ENCODE peak calls at places on chromosome 18, in nine cellular contexts. L is right lobe of liver, E is heart left ventricle, I is lower lobe of right lung, B is IMR-90, N is aorta, P is heart right ventricle, W is upper lobe of right lung, J is body of pancreas. M is an unnamed sample.
A peak's percentile ranks its signal among the peaks of the same experiment; 100 is the strongest.

GRCh38 chr18:74562775-74563174 is 28.5 kb downstream of the CNDP1 start:
- ATAC-seq in L (no peak), J (no peak), B (no peak), E (peak; percentile 31), P (no peak), W (no peak), N (no peak), I (no peak), M (no peak)

GRCh38 chr18:25544872-25545271 is 192.9 kb upstream of the ZNF521 start:
- ATAC-seq in W (peak; percentile 48), L (no peak), N (no peak), J (no peak), E (no peak), I (no peak), B (no peak), P (no peak), M (no peak)

GRCh38 chr18:7789853-7790552 is 222.9 kb downstream of the PTPRM start:
- ATAC-seq in P (peak; percentile 50), B (peak; percentile 81), E (peak; percentile 43), L (peak; percentile 69), W (peak; percentile 89), I (peak; percentile 75), J (peak; percentile 71), N (no peak), M (no peak)

GRCh38 chr18:79965119-79965902 is 868 bp downstream of the HSBP1L1 start:
- ATAC-seq in W (peak; percentile 57), N (peak; percentile 24), B (peak; percentile 66), I (peak; percentile 68), E (peak; percentile 38), P (peak; percentile 51), J (peak; percentile 77), L (peak; percentile 67), M (peak; percentile 54)

GRCh38 chr18:32881009-32881408 is 108.2 kb upstream of the KLHL14 start:
- ATAC-seq in B (no peak), P (no peak), N (no peak), J (no peak), E (no peak), I (no peak), W (no peak), L (no peak), M (no peak)

GRCh38 chr18:51397347-51397962 is 200.0 kb upstream of the MEX3C start:
- ATAC-seq in N (no peak), P (no peak), L (no peak), I (no peak), E (no peak), W (no peak), J (no peak), B (no peak), M (no peak)

GRCh38 chr18:41532344-41533086 is 422.5 kb upstream of the PIK3C3 start:
- ATAC-seq in N (no peak), L (no peak), J (no peak), B (peak; percentile 37), P (no peak), I (no peak), W (no peak), E (no peak), M (no peak)

GRCh38 chr18:32078845-32079244 is 12.8 kb upstream of the RNF138 start:
- ATAC-seq in E (no peak), P (no peak), B (no peak), L (no peak), J (no peak), I (no peak), W (no peak), N (no peak), M (no peak)

GRCh38 chr18:63477972-63478371 is 1.2 kb downstream of the SERPINB5 start:
- ATAC-seq in J (no peak), P (no peak), I (no peak), W (no peak), N (no peak), E (no peak), B (no peak), L (no peak), M (no peak)

GRCh38 chr18:63480892-63481291 is 4.1 kb downstream of the SERPINB5 start:
- ATAC-seq in L (peak; percentile 38), E (no peak), P (no peak), W (no peak), N (no peak), J (no peak), I (no peak), B (no peak), M (no peak)

GRCh38 chr18:63480476-63480875 is 3.7 kb downstream of the SERPINB5 start:
- ATAC-seq in E (no peak), N (no peak), L (peak; percentile 96), I (no peak), W (no peak), B (no peak), J (no peak), P (no peak), M (no peak)

GRCh38 chr18:63479826-63480225 is 3.1 kb downstream of the SERPINB5 start:
- ATAC-seq in W (no peak), E (no peak), N (no peak), B (no peak), L (no peak), P (no peak), J (no peak), I (no peak), M (no peak)

GRCh38 chr18:63476666-63477065 is at the start of gene SERPINB5:
- ATAC-seq in J (no peak), E (no peak), W (peak; percentile 47), N (no peak), B (no peak), L (no peak), I (peak; percentile 66), P (no peak), M (no peak)
- H3K4me3 ChIP-seq in J (no peak within 1 kb of the TSS), E (no peak within 1 kb of the TSS), W (no peak within 1 kb of the TSS), N (no peak within 1 kb of the TSS), B (no peak within 1 kb of the TSS), L (no peak within 1 kb of the TSS), I (no peak within 1 kb of the TSS), P (no peak within 1 kb of the TSS), M (no peak within 1 kb of the TSS)

GRCh38 chr18:12064086-12064763 is 29.4 kb upstream of the ANKRD62 start:
- ATAC-seq in J (no peak), P (no peak), W (no peak), E (peak; percentile 31), L (no peak), I (peak; percentile 15), N (no peak), B (no peak), M (no peak)

GRCh38 chr18:12059334-12060181 is 34.1 kb upstream of the ANKRD62 start:
- ATAC-seq in J (no peak), P (no peak), I (no peak), N (no peak), L (no peak), W (peak; percentile 6), E (peak; percentile 25), B (peak; percentile 46), M (no peak)

GRCh38 chr18:12060182-12060870 is 33.3 kb upstream of the ANKRD62 start:
- ATAC-seq in P (no peak), E (no peak), B (peak; percentile 36), W (no peak), N (peak; percentile 23), L (no peak), I (no peak), J (no peak), M (no peak)

GRCh38 chr18:12061685-12062084 is 32.0 kb upstream of the ANKRD62 start:
- ATAC-seq in E (no peak), B (no peak), N (no peak), L (no peak), W (no peak), P (no peak), J (no peak), I (no peak), M (no peak)

DNA sequence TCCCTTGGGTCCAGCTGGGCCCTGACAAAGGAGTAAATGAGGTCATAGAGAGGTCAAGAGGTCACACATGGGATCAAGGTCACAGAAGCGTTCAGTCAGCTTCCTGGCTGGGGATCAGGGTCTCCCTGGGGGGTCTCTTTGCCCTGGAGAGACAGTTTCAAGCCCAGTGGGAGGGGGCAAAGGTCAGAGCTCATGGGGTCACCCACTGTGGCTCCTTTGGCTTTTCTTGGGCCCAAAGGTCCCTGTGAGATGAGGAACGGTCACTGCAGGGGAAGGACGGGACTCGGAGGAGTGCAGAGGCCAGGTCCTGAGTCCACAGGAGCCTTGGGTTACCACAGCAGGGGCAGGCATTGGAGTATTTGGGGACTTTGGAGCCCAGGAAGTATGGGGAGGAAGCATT is 30.7 kb upstream of the ANKRD62 start:
- ATAC-seq in L (no peak), I (no peak), N (no peak), J (no peak), W (no peak), P (no peak), B (no peak), E (no peak), M (no peak)
- H3K4me1 ChIP-seq in L (no peaks in the 10 kb centered on the region), I (no peaks in the 10 kb centered on the region), N (no peaks in the 10 kb centered on the region), J (no peaks in the 10 kb centered on the region), W (no peaks in the 10 kb centered on the region), P (no peaks in the 10 kb centered on the region), B (no peaks in the 10 kb centered on the region), E (no peaks in the 10 kb centered on the region), M (no peaks in the 10 kb centered on the region)

GRCh38 chr18:13061630-13062189 is 70.5 kb downstream of the CEP192 start:
- ATAC-seq in B (no peak), L (no peak), I (no peak), E (peak; percentile 75), P (peak; percentile 74), W (no peak), J (no peak), N (no peak), M (no peak)
- H3K36me3 ChIP-seq in B (peaks cover 26% of the 10 kb centered on the region), L (peaks cover 6% of the 10 kb centered on the region), I (peaks cover 76% of the 10 kb centered on the region), E (peaks cover 71% of the 10 kb centered on the region), P (peaks cover 80% of the 10 kb centered on the region), W (peaks cover 52% of the 10 kb centered on the region), J (no peaks in the 10 kb centered on the region), N (peaks cover 6% of the 10 kb centered on the region), M (no peaks in the 10 kb centered on the region)

GRCh38 chr18:45835057-45835634 is 9.7 kb downstream of the SIGLEC15 start:
- ATAC-seq in J (no peak), W (no peak), N (no peak), P (no peak), E (no peak), B (no peak), L (no peak), I (no peak), M (no peak)

GRCh38 chr18:45839415-45840395 is 14.2 kb downstream of the SIGLEC15 start:
- ATAC-seq in N (no peak), E (peak; percentile 77), W (peak; percentile 45), P (peak; percentile 78), J (peak; percentile 60), I (peak; percentile 13), B (peak; percentile 81), L (peak; percentile 88), M (no peak)

GRCh38 chr18:45836242-45837215 is 11.1 kb downstream of the SIGLEC15 start:
- ATAC-seq in N (no peak), I (no peak), B (no peak), P (no peak), W (no peak), J (no peak), E (no peak), L (peak; percentile 22), M (no peak)

GRCh38 chr18:45838302-45839070 is 13.0 kb downstream of the SIGLEC15 start:
- ATAC-seq in L (peak; percentile 77), B (no peak), W (peak; percentile 35), I (peak; percentile 47), P (peak; percentile 54), J (peak; percentile 39), N (peak; percentile 60), E (peak; percentile 18), M (peak; percentile 42)

DNA sequence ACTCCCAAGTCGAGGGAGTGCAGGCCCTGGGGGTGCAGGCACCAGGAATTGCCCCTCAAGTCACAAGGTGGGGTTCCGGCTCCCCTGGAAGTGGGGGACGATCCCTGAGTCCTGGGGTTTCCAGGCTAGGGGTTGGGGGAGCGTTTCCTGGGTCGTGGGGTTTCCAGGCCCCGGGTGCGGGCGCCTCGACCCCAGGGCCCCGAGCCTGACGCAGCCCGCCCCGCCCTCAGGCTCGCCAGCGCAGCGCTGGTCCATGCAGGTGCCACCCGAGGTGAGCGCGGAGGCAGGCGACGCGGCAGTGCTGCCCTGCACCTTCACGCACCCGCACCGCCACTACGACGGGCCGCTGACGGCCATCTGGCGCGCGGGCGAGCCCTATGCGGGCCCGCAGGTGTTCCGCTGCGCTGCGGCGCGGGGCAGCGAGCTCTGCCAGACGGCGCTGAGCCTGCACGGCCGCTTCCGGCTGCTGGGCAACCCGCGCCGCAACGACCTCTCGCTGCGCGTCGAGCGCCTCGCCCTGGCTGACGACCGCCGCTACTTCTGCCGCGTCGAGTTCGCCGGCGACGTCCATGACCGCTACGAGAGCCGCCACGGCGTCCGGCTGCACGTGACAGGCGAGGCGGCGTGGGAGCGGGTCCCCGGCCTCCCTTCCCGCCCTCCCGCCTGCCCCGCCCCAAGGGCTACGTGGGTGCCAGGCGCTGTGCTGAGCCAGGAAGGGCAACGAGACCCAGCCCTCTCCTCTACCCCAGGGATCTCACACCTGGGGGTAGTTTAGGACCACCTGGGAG is 12.0 kb downstream of the SIGLEC15 start:
- ATAC-seq in W (peak; percentile 80), E (peak; percentile 55), L (no peak), B (no peak), I (peak; percentile 79), J (peak; percentile 60), N (peak; percentile 45), P (peak; percentile 53), M (peak; percentile 50)
- H3K4me3 ChIP-seq in W (peak overlapping the region; percentile 35), E (peak overlapping the region; percentile 41), L (no peak overlapping the region), B (no peak overlapping the region), I (peak overlapping the region; percentile 49), J (no peak overlapping the region), N (no peak overlapping the region), P (peak overlapping the region; percentile 49), M (peak overlapping the region; percentile 8)

M was measured in gastroesophageal sphincter.